ENCODE peak calls at places on chromosome 10, in four cellular contexts. R is GM06990, T is fibroblast of villous mesenchyme, M is SW480. W is an unnamed sample.

GRCh38 chr10:7572435-7572834 is 94.3 kb downstream of the ITIH5 start:
- DNase-seq in R (no peak), T (peak), M (no peak), W (no peak)

GRCh38 chr10:123655763-123656162 is 10.4 kb upstream of the GPR26 start:
- DNase-seq in R (no peak), T (no peak), M (no peak), W (no peak)

GRCh38 chr10:61904711-61905445 is 3.4 kb downstream of the ARID5B start:
- DNase-seq in R (no peak), T (peak), M (peak), W (no peak)

GRCh38 chr10:129888784-129889616 is 75.1 kb downstream of the EBF3 start:
- DNase-seq in R (peak), T (no peak), M (peak), W (peak)

GRCh38 chr10:45235823-45236222 is 79.6 kb downstream of the OR13A1 start:
- DNase-seq in R (no peak), T (no peak), M (no peak), W (no peak)

GRCh38 chr10:10259013-10259412 is 758.7 kb upstream of the CELF2 start:
- DNase-seq in R (no peak), T (no peak), M (no peak), W (no peak)

GRCh38 chr10:27838291-27838690 is 92.7 kb upstream of the MKX start:
- DNase-seq in R (no peak), T (no peak), M (no peak), W (no peak)

GRCh38 chr10:63522129-63522687 is 1.0 kb downstream of the REEP3 start:
- DNase-seq in R (no peak), T (peak), M (peak), W (no peak)

GRCh38 chr10:117797286-117797685 is 249.5 kb downstream of the RAB11FIP2 start:
- DNase-seq in R (no peak), T (no peak), M (no peak), W (no peak)

GRCh38 chr10:30829921-30830671 is 200.5 kb upstream of the LYZL2 start:
- DNase-seq in R (no peak), T (peak), M (no peak), W (no peak)

GRCh38 chr10:75042292-75042974 is 69.0 kb upstream of the SAMD8 start:
- DNase-seq in R (no peak), T (peak), M (peak), W (no peak)

GRCh38 chr10:113539789-113540188 is 13.1 kb upstream of the HABP2 start:
- DNase-seq in R (no peak), T (peak), M (no peak), W (no peak)

W was measured in left ventricle myocardium inferior.